ENCODE peak calls at places on chromosome 13, in ten cellular contexts. O, S, Z, B, X, K, I, L, U and H are unnamed samples.
A peak's percentile ranks its signal among the peaks of the same experiment; 100 is the strongest.

GRCh38 chr13:101181076-101181685 is 235.1 kb downstream of the NALCN start:
- DNase-seq in O (no peak), S (no peak), Z (no peak), B (no peak), X (no peak), K (no peak), I (no peak), L (no peak), U (no peak), H (no peak)

GRCh38 chr13:102138635-102139225 is 263.1 kb downstream of the FGF14 start:
- DNase-seq in O (no peak), S (no peak), Z (no peak), B (no peak), X (no peak), K (no peak), I (no peak), L (no peak), U (no peak), H (no peak)

GRCh38 chr13:97506511-97506910 is 72.5 kb downstream of the RAP2A start:
- DNase-seq in O (no peak), S (no peak), Z (no peak), B (peak; percentile 41), X (no peak), K (no peak), I (no peak), L (no peak), U (no peak), H (no peak)

GRCh38 chr13:114009590-114010400 is 35.9 kb upstream of the C13orf46 start:
- DNase-seq in O (no peak), S (no peak), Z (no peak), B (no peak), X (no peak), K (no peak), I (no peak), L (no peak), U (no peak), H (no peak)

GRCh38 chr13:50156722-50157121 is 141.5 kb downstream of the KCNRG start:
- DNase-seq in O (no peak), S (no peak), Z (no peak), B (peak; percentile 9), X (peak; percentile 25), K (no peak), I (no peak), L (no peak), U (no peak), H (no peak)

GRCh38 chr13:50901701-50902100 is 7.9 kb upstream of the RNASEH2B start:
- DNase-seq in O (no peak), S (no peak), Z (no peak), B (no peak), X (no peak), K (no peak), I (no peak), L (no peak), U (no peak), H (no peak)

GRCh38 chr13:112931028-112931934 is 37.7 kb upstream of the MCF2L start:
- DNase-seq in O (no peak), S (no peak), Z (no peak), B (peak; percentile 66), X (no peak), K (no peak), I (no peak), L (no peak), U (peak; percentile 88), H (no peak)

GRCh38 chr13:66574606-66575005 is 655.5 kb downstream of the PCDH9 start:
- DNase-seq in O (no peak), S (no peak), Z (no peak), B (peak; percentile 87), X (no peak), K (no peak), I (no peak), L (no peak), U (no peak), H (no peak)

GRCh38 chr13:32264407-32264806 is 50.8 kb downstream of the ZAR1L start:
- DNase-seq in O (peak; percentile 69), S (no peak), Z (no peak), B (peak; percentile 54), X (peak; percentile 91), K (no peak), I (no peak), L (no peak), U (no peak), H (no peak)

GRCh38 chr13:100440756-100441421 is 147.7 kb downstream of the GGACT start:
- DNase-seq in O (no peak), S (no peak), Z (no peak), B (no peak), X (no peak), K (no peak), I (no peak), L (no peak), U (no peak), H (no peak)

GRCh38 chr13:101767096-101767495 is 314.6 kb downstream of the ITGBL1 start:
- DNase-seq in O (no peak), S (no peak), Z (no peak), B (no peak), X (no peak), K (no peak), I (no peak), L (no peak), U (no peak), H (no peak)

GRCh38 chr13:97107815-97108534 is 113.7 kb upstream of the OXGR1 start:
- DNase-seq in O (no peak), S (no peak), Z (no peak), B (peak; percentile 18), X (no peak), K (no peak), I (no peak), L (no peak), U (no peak), H (no peak)

GRCh38 chr13:113207890-113208423 is 512 bp downstream of the PCID2 start:
- DNase-seq in O (no peak), S (peak; percentile 33), Z (no peak), B (peak; percentile 37), X (no peak), K (peak; percentile 42), I (no peak), L (no peak), U (peak; percentile 68), H (no peak)

GRCh38 chr13:105334211-105334610 is 1201.3 kb downstream of the EFNB2 start:
- DNase-seq in O (no peak), S (no peak), Z (no peak), B (peak; percentile 77), X (no peak), K (no peak), I (no peak), L (no peak), U (no peak), H (no peak)

GRCh38 chr13:114115191-114115671 is 17.2 kb downstream of the RASA3 start:
- DNase-seq in O (peak; percentile 29), S (no peak), Z (no peak), B (peak; percentile 89), X (peak; percentile 17), K (peak; percentile 31), I (no peak), L (no peak), U (peak; percentile 50), H (no peak)

GRCh38 chr13:30916991-30917390 is 10.9 kb downstream of the MEDAG start:
- DNase-seq in O (no peak), S (no peak), Z (no peak), B (no peak), X (no peak), K (no peak), I (no peak), L (no peak), U (no peak), H (no peak)

GRCh38 chr13:45496942-45497341 is 32.2 kb downstream of the COG3 start:
- DNase-seq in O (no peak), S (no peak), Z (no peak), B (no peak), X (no peak), K (no peak), I (no peak), L (no peak), U (no peak), H (no peak)

GRCh38 chr13:45501175-45501526 is 36.4 kb downstream of the COG3 start:
- DNase-seq in O (no peak), S (no peak), Z (no peak), B (no peak), X (no peak), K (no peak), I (no peak), L (no peak), U (no peak), H (no peak)

GRCh38 chr13:45503658-45504057 is 38.9 kb downstream of the COG3 start:
- DNase-seq in O (no peak), S (no peak), Z (no peak), B (no peak), X (no peak), K (no peak), I (no peak), L (no peak), U (no peak), H (no peak)

GRCh38 chr13:45500492-45501174 is 35.9 kb downstream of the COG3 start:
- DNase-seq in O (no peak), S (no peak), Z (no peak), B (peak; percentile 88), X (no peak), K (no peak), I (no peak), L (no peak), U (no peak), H (no peak)
- H3K27ac ChIP-seq in O (peak overlapping the region; percentile 9), S (peak overlapping the region; percentile 1), Z (no peak overlapping the region), B (peak overlapping the region; percentile 86), X (no peak overlapping the region), K (no peak overlapping the region), I (no peak overlapping the region), L (no peak overlapping the region), U (no peak overlapping the region), H (no peak overlapping the region)

DNA sequence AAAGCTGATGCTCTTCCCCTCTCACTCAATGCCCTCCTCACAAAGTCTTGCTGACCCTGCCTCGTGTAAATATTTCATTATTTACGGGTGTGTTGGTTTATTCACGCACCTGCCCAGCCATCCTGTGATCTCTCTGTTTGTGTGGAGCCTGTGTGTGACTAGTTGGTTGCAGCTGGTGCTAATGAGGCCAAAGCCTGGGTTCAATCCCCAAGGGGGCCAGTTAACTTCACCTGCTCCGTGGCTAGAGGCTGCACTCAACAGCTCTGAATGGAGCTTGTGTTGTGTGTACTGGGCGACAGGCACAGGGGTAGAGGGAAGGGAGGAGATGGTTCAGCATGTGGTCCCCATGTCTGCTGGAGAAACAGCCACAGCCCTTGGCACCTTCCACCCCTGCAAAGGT is 109.5 kb downstream of the DNAJC15 start:
- DNase-seq in O (no peak), S (no peak), Z (no peak), B (no peak), X (no peak), K (no peak), I (no peak), L (no peak), U (no peak), H (no peak)
- H3K27ac ChIP-seq in O (no peak overlapping the region), S (no peak overlapping the region), Z (no peak overlapping the region), B (no peak overlapping the region), X (no peak overlapping the region), K (no peak overlapping the region), I (no peak overlapping the region), L (no peak overlapping the region), U (no peak overlapping the region), H (no peak overlapping the region)

GRCh38 chr13:95404141-95404882 is 103.1 kb upstream of the ABCC4 start:
- DNase-seq in O (peak; percentile 84), S (peak; percentile 76), Z (peak; percentile 67), B (peak; percentile 72), X (peak; percentile 82), K (peak; percentile 91), I (peak; percentile 74), L (peak; percentile 58), U (peak; percentile 91), H (peak; percentile 60)
- H3K27ac ChIP-seq in O (no peak overlapping the region), S (no peak overlapping the region), Z (no peak overlapping the region), B (no peak overlapping the region), X (no peak overlapping the region), K (no peak overlapping the region), I (no peak overlapping the region), L (no peak overlapping the region), U (no peak overlapping the region), H (no peak overlapping the region)

GRCh38 chr13:59475911-59476310 is 687.8 kb downstream of the DIAPH3 start:
- DNase-seq in O (no peak), S (no peak), Z (no peak), B (no peak), X (no peak), K (no peak), I (no peak), L (no peak), U (no peak), H (no peak)
- H3K27ac ChIP-seq in O (no peak overlapping the region), S (no peak overlapping the region), Z (no peak overlapping the region), B (no peak overlapping the region), X (peak overlapping the region; percentile 45), K (no peak overlapping the region), I (no peak overlapping the region), L (no peak overlapping the region), U (no peak overlapping the region), H (no peak overlapping the region)